ENCODE peak calls at places on chromosomes 2 and 18, in ten cellular contexts. Z is heart right ventricle; R is K562; W is tibial artery; N is OCI-LY7; G is right cardiac atrium; F is CD8-positive, alpha-beta memory T cell; O is CD8-positive, alpha-beta T cell; I is colonic mucosa; M is H9. S is an unnamed sample.

GRCh38 chr2:205717999-205718398 is 35.7 kb downstream of the NRP2 start:
- DNase-seq in F (no peak), R (no peak), M (no peak), O (no peak), I (no peak), N (no peak), Z (no peak), G (no peak), W (no peak), S (no peak)

GRCh38 chr18:60146220-60146960 is 226.2 kb downstream of the MC4R start:
- DNase-seq in N (no peak), I (no peak), Z (no peak), W (no peak), M (no peak), R (peak; percentile 4), G (no peak), F (no peak), O (no peak), S (no peak)

GRCh38 chr2:21067863-21068537 is 24.1 kb upstream of the APOB start:
- DNase-seq in I (no peak), G (no peak), Z (no peak), F (no peak), O (no peak), N (no peak), M (no peak), R (no peak), W (no peak), S (no peak)

GRCh38 chr2:8546319-8547283 is 135.3 kb upstream of the ID2 start:
- DNase-seq in M (peak; percentile 20), I (peak; percentile 20), Z (no peak), R (no peak), O (no peak), F (no peak), G (no peak), W (no peak), N (peak; percentile 70), S (no peak)

GRCh38 chr2:200677721-200678532 is 92.1 kb downstream of the AOX1 start:
- DNase-seq in R (no peak), Z (no peak), I (no peak), N (no peak), W (peak; percentile 63), M (no peak), F (no peak), G (peak; percentile 83), O (no peak), S (peak; percentile 68)

GRCh38 chr2:85730686-85731085 is 23.1 kb upstream of the ATOH8 start:
- DNase-seq in M (no peak), F (no peak), G (no peak), N (no peak), Z (no peak), O (no peak), W (peak; percentile 7), I (no peak), R (no peak), S (no peak)

GRCh38 chr2:25912851-25913695 is 34.8 kb upstream of the ASXL2 start:
- DNase-seq in O (no peak), W (no peak), N (no peak), R (no peak), G (no peak), M (peak; percentile 73), I (no peak), F (no peak), Z (no peak), S (no peak)

GRCh38 chr2:43637030-43637803 is at the start of gene PLEKHH2:
- DNase-seq in W (peak; percentile 89), F (peak; percentile 83), M (peak; percentile 94), I (peak; percentile 93), R (peak; percentile 100), N (peak; percentile 90), O (peak; percentile 88), G (peak; percentile 96), Z (peak; percentile 89), S (peak; percentile 90)

GRCh38 chr18:9750112-9750511 is 42.0 kb downstream of the RAB31 start:
- DNase-seq in I (no peak), R (no peak), W (no peak), Z (no peak), F (no peak), O (no peak), M (no peak), N (no peak), G (no peak), S (no peak)

GRCh38 chr18:9750606-9751304 is 42.7 kb downstream of the RAB31 start:
- DNase-seq in N (no peak), Z (no peak), O (no peak), G (no peak), I (no peak), M (no peak), F (no peak), W (no peak), R (no peak), S (peak; percentile 52)

GRCh38 chr18:9742588-9743131 is 34.6 kb downstream of the RAB31 start:
- DNase-seq in G (peak; percentile 55), N (no peak), R (no peak), I (no peak), F (no peak), Z (no peak), W (no peak), M (no peak), O (no peak), S (peak; percentile 65)

GRCh38 chr18:9743200-9744016 is 35.3 kb downstream of the RAB31 start:
- DNase-seq in G (no peak), O (no peak), Z (no peak), W (no peak), N (no peak), F (no peak), R (peak; percentile 69), I (no peak), M (peak; percentile 85), S (peak; percentile 92)

GRCh38 chr18:9746958-9747357 is 38.9 kb downstream of the RAB31 start:
- DNase-seq in R (no peak), Z (no peak), W (no peak), F (no peak), G (no peak), N (no peak), I (no peak), M (no peak), O (no peak), S (no peak)
- H3K4me1 ChIP-seq in R (peaks cover 22% of the 10 kb centered on the region), Z (peaks cover 4% of the 10 kb centered on the region), W (peaks cover 16% of the 10 kb centered on the region), F (no peaks in the 10 kb centered on the region), G (peaks cover 3% of the 10 kb centered on the region), N (no peaks in the 10 kb centered on the region), I (no peaks in the 10 kb centered on the region), M (peaks cover 12% of the 10 kb centered on the region), O (no peaks in the 10 kb centered on the region), S (peaks cover 43% of the 10 kb centered on the region)

GRCh38 chr2:228866781-228867180 is 404.3 kb downstream of the PID1 start:
- DNase-seq in G (no peak), W (no peak), M (no peak), I (no peak), F (no peak), O (no peak), N (no peak), R (no peak), Z (no peak), S (no peak)

GRCh38 chr2:228869601-228870264 is 401.4 kb downstream of the PID1 start:
- DNase-seq in Z (no peak), W (no peak), N (no peak), R (no peak), O (no peak), M (no peak), F (no peak), I (no peak), G (no peak), S (no peak)

GRCh38 chr2:228867406-228867805 is 403.7 kb downstream of the PID1 start:
- DNase-seq in M (no peak), W (no peak), Z (no peak), I (no peak), G (no peak), F (no peak), R (no peak), O (no peak), N (no peak), S (no peak)

GRCh38 chr2:228875152-228875875 is 395.8 kb downstream of the PID1 start:
- DNase-seq in F (no peak), M (no peak), R (no peak), G (no peak), I (no peak), N (no peak), W (no peak), Z (no peak), O (no peak), S (no peak)

DNA sequence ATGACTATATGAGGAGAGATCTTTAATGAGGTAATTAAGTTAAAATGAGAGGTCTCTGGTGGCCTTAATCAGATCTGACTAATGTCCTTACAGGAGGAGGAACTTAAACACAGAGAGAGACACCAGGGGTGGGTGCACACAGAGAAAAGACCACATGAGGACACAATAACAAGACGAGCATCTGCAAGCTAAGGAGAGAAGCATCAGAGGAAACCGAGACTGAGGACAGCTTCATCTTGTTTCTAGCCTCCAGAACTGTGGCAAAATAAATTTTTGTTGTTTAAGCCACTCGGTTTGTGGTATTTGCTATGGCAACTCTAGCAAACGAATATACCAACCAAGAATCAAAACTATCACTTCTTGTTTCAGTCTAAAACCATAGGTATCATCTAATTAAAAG is 400.1 kb downstream of the PID1 start:
- DNase-seq in G (no peak), R (no peak), F (no peak), Z (no peak), O (no peak), W (no peak), M (no peak), I (no peak), N (no peak), S (no peak)
- H3K9me3 ChIP-seq in G (no peaks in the 10 kb centered on the region), R (no peaks in the 10 kb centered on the region), F (no peaks in the 10 kb centered on the region), Z (no peaks in the 10 kb centered on the region), O (no peaks in the 10 kb centered on the region), W (no peaks in the 10 kb centered on the region), M (no peaks in the 10 kb centered on the region), I (no peaks in the 10 kb centered on the region), N (no peaks in the 10 kb centered on the region), S (no peaks in the 10 kb centered on the region)

DNA sequence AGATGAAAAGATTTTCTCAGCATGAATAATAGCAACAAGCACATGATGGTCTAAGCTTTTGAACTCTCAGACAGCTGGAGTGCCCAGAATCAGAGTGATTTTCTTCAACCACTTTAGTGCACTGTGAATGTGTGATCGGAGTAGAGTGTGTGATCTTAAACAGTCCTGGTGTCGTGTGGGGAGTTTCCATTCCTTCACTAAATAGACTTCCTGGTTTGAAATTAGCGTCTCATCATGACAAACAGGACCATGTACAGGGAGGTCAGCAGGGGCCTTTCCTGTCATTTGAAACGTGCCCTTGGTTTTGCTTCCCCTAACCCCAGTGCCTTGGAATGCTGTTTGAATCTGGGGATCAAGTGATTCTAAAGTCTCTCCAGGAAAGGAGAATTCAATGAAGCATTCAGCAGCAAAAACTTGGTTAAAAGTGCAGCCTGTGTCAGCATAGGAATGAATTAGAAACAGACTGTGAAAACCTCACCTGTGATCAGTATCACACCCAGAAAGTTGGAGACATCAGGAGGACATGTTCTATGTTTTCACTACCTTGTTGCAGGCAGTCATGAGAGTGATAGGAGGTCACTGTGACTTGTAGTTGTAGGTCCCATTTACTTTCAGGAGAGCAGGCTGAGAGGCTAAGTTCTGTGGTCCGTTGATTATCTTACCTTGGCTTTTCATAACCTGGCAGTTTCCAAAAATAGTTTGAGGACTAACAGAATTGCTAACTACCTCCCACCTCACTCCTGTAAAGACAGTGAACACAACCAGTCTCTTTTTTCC is 400.3 kb downstream of the MTX2 start:
- DNase-seq in R (no peak), G (no peak), W (no peak), M (no peak), I (no peak), O (no peak), F (no peak), Z (no peak), N (peak; percentile 23), S (no peak)
- H3K4me1 ChIP-seq in R (no peaks in the 10 kb centered on the region), G (peaks cover 5% of the 10 kb centered on the region), W (peaks cover 8% of the 10 kb centered on the region), M (peaks cover 3% of the 10 kb centered on the region), I (no peaks in the 10 kb centered on the region), O (no peaks in the 10 kb centered on the region), F (no peaks in the 10 kb centered on the region), Z (no peaks in the 10 kb centered on the region), N (peaks cover 17% of the 10 kb centered on the region), S (no peaks in the 10 kb centered on the region)

GRCh38 chr18:4960578-4960977 is 236.5 kb downstream of the AKAIN1 start:
- DNase-seq in Z (no peak), G (no peak), I (no peak), O (no peak), W (no peak), M (no peak), R (no peak), F (no peak), N (no peak), S (no peak)
- H3K9me3 ChIP-seq in Z (no peaks in the 10 kb centered on the region), G (no peaks in the 10 kb centered on the region), I (no peaks in the 10 kb centered on the region), O (no peaks in the 10 kb centered on the region), W (no peaks in the 10 kb centered on the region), M (no peaks in the 10 kb centered on the region), R (no peaks in the 10 kb centered on the region), F (no peaks in the 10 kb centered on the region), N (no peaks in the 10 kb centered on the region), S (no peaks in the 10 kb centered on the region)

S was measured in adrenal gland.